ENCODE peak calls at places on chromosomes 13 and 19, in six cellular contexts. G is A549, M is K562, U is endothelial cell of umbilical vein, Y is GM12878, P is HepG2. C is an unnamed sample.

GRCh38 chr19:16386619-16387240 is 62.1 kb downstream of the KLF2 start:
- DNase-seq in G (peak; percentile 62), Y (no peak), P (peak; percentile 32), U (peak; percentile 72), M (peak; percentile 66), C (peak; percentile 72)

GRCh38 chr13:31982540-31982939 is 49.0 kb upstream of the FRY start:
- DNase-seq in M (no peak), G (peak; percentile 76), U (peak; percentile 24), P (peak; percentile 67), Y (no peak), C (peak; percentile 79)

GRCh38 chr19:29815231-29815630 is 3.4 kb downstream of the CCNE1 start:
- DNase-seq in Y (peak; percentile 70), M (no peak), U (no peak), G (no peak), P (no peak), C (no peak)

GRCh38 chr13:88246239-88246638 is 575.1 kb downstream of the SLITRK5 start:
- DNase-seq in G (no peak), P (no peak), Y (no peak), M (no peak), U (no peak), C (no peak)

GRCh38 chr19:56725829-56726424 is 54.4 kb upstream of the ZNF835 start:
- DNase-seq in M (no peak), Y (no peak), U (no peak), P (no peak), G (peak; percentile 17), C (peak; percentile 5)

GRCh38 chr13:102401305-102401704 is 543 bp downstream of the FGF14 start:
- DNase-seq in U (no peak), M (no peak), Y (no peak), P (no peak), G (no peak), C (no peak)

GRCh38 chr19:43691755-43692154 is 21.8 kb upstream of the PLAUR start:
- DNase-seq in G (peak; percentile 67), U (no peak), M (no peak), Y (no peak), P (no peak), C (no peak)

GRCh38 chr13:32731576-32731975 is 145.3 kb downstream of the PDS5B start:
- DNase-seq in G (peak; percentile 44), P (no peak), M (no peak), U (peak; percentile 71), Y (no peak), C (no peak)

GRCh38 chr19:46270521-46271256 is 26.2 kb upstream of the HIF3A start:
- DNase-seq in U (no peak), G (no peak), Y (no peak), M (no peak), P (no peak), C (no peak)

GRCh38 chr13:97342136-97342535 is 91.8 kb upstream of the RAP2A start:
- DNase-seq in Y (no peak), G (peak; percentile 35), M (no peak), P (no peak), U (no peak), C (no peak)

GRCh38 chr13:110338441-110339101 is 31.5 kb downstream of the COL4A2 start:
- DNase-seq in M (no peak), G (no peak), Y (no peak), P (no peak), U (peak; percentile 49), C (no peak)

GRCh38 chr13:78607409-78608253 is 4.3 kb upstream of the POU4F1 start:
- DNase-seq in G (no peak), U (no peak), Y (no peak), M (no peak), P (no peak), C (no peak)

GRCh38 chr13:99973786-99974185 is 2.2 kb upstream of the ZIC5 start:
- DNase-seq in U (no peak), P (no peak), Y (no peak), G (no peak), M (no peak), C (no peak)

DNA sequence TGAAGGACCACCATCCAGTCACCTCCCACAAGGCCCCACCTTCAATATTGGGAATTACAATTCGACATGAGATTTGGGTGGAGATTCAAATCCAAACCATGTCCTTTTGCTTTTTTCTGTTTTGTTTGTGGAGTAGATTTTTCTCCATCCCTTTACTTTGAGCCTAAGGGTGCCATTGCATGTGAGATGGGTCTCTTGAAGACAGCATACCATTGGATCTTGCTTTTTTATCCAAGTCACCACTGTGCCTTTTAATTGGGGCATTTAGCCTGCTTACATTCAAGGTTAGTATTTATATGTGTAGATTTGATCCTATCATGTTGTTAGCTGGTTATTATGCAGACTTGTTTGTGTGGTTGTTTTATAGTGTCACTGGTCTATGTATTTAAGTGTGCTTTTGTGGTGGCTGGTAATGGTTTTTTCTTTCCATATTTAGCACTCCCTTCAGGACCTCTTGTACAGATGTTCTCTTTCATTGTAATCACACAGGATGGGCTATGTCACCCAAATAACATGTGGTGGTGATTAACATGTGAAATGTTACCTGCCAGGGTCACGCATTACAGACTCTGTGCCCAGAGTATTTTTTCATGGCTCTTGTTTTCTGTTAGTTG is 58.0 kb downstream of the ZNF823 start:
- DNase-seq in G (no peak), U (no peak), Y (no peak), P (no peak), M (no peak), C (no peak)
- TF ChIP-seq MAX in G (no peak), U (no peak), Y (no peak), P (no peak), M (no peak), C (no peak)

GRCh38 chr19:38250821-38251563 is 5.2 kb downstream of the PPP1R14A start:
- DNase-seq in U (no peak), G (no peak), P (peak; percentile 82), Y (no peak), M (no peak), C (no peak)
- TF ChIP-seq MYC in U (no peak), G (no peak), P (no peak), Y (no peak), M (no peak), C (no peak)

DNA sequence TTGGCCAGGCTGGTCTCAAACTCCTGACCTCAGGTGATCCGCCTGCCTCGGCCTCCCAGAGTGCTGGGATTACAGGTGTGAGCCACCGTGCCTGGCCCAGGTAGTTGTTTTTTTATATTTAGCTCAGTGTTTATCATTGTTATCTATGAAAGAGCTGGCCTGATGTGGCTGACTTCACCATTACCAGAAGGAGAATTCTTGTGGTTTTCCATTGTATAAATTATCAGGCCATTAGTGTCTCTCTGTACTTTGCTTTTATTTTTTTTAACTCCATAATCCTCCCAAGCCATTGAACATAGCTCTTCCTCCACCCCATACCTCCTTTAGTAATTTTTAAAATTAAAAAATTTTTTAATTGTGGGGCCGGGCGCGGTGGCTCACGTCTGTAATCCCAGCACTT is 24.2 kb downstream of the CERS4 start:
- DNase-seq in G (no peak), U (no peak), Y (no peak), P (no peak), M (no peak), C (no peak)
- H3K4me3 ChIP-seq in G (no peak overlapping the region), U (no peak overlapping the region), Y (no peak overlapping the region), P (no peak overlapping the region), M (no peak overlapping the region), C (no peak overlapping the region)

GRCh38 chr19:45250216-45250831 is 747 bp upstream of the MARK4 start:
- DNase-seq in U (no peak), Y (no peak), P (no peak), G (no peak), M (no peak), C (no peak)
- TF ChIP-seq MAX in U (no peak), Y (no peak), P (no peak), G (no peak), M (no peak), C (no peak)

DNA sequence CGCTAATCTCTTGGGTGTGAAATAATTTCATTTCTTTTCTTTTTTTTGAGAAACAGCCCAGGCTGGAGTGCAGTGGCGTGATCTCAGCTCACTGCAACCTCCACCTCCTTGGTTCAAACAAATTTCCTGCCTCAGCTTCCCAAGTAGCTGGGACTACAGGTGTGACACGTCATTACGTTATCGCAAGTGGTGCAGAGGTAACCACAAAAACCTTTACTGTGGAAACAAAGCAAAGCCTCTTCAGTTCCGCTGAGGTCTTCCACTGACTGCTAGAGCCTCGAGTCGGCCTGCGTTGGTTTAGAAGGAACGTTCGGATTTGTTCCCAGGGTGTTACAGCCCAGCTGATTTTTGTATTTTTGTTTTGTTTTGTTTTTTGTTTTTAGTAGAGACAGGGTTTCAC is 2.0 kb upstream of the ZNF784 start:
- DNase-seq in G (no peak), U (no peak), P (no peak), M (no peak), Y (no peak), C (no peak)
- TF ChIP-seq MYC in G (no peak), U (no peak), P (no peak), M (no peak), Y (no peak), C (no peak)

GRCh38 chr13:30727491-30728350 is 7.6 kb upstream of the ALOX5AP start:
- DNase-seq in M (no peak), Y (no peak), U (no peak), P (no peak), G (no peak), C (no peak)

GRCh38 chr13:30730526-30730925 is 4.8 kb upstream of the ALOX5AP start:
- DNase-seq in P (peak; percentile 3), Y (no peak), U (no peak), M (no peak), G (no peak), C (no peak)

GRCh38 chr13:30734434-30734833 is 909 bp upstream of the ALOX5AP start:
- DNase-seq in M (no peak), Y (no peak), U (no peak), G (no peak), P (no peak), C (no peak)

GRCh38 chr13:30735025-30735967 is at the start of gene ALOX5AP:
- DNase-seq in P (no peak), M (no peak), G (no peak), U (no peak), Y (peak; percentile 72), C (peak; percentile 92)

DNA sequence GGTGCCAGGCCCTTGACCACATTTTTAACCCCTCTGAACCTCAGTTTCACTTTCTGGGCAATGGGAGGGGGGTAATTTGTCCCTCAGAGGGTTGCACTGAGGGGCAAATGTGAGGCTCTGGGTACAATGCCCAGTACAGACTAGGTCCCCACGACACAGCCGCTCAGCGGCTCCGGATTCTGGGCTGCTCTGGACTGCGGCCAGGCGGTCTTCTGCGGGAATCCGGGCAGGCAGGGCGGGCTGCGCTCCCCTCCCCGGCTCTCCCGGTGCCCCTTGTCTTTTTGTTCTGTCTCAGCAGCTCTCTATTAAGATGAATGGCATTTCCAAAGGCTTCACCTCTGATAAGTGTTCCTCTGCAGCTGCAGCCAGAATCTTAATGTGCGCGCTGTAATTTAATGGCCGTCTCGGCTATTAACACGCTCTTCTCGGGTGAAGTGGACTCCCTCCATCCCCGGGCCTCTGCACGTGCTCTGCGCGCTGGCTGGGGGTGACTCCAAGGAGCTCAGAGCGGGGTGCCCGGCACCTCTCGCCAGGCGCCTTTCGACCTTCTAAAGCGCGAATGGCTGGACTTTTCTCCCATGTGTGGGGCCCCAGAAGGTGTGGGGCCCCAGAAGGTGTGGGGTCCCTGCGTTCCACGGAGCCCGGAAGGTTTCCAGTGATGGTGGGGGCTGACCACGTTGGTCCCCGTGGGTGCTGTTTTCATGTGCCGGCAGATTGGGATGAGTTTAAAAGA is 3.5 kb upstream of the ALOX5AP start:
- DNase-seq in P (no peak), U (no peak), Y (no peak), G (no peak), M (no peak), C (no peak)
- H3K4me3 ChIP-seq in P (no peak overlapping the region), U (no peak overlapping the region), Y (no peak overlapping the region), G (no peak overlapping the region), M (no peak overlapping the region), C (no peak overlapping the region)